ENCODE peak calls at places on chromosomes 11 and 22, in six cellular contexts. P is IMR-90, A is A549, Z is SK-N-SH, J is GM12878, E is K562. K is an unnamed sample.

GRCh38 chr11:118236170-118236569 is 11.4 kb upstream of the JAML start:
- DNase-seq in A (no peak), Z (no peak), E (no peak), J (no peak), P (no peak), K (no peak)

GRCh38 chr11:19430346-19431058 is 189.8 kb upstream of the E2F8 start:
- DNase-seq in Z (no peak), J (no peak), P (no peak), A (no peak), E (no peak), K (no peak)

GRCh38 chr11:119700536-119701346 is 28.3 kb downstream of the NECTIN1 start:
- DNase-seq in E (no peak), J (no peak), A (no peak), P (no peak), Z (no peak), K (peak; percentile 35)

GRCh38 chr11:126482586-126483108 is 127.2 kb downstream of the ST3GAL4 start:
- DNase-seq in A (no peak), Z (no peak), P (peak; percentile 6), J (no peak), E (no peak), K (no peak)

GRCh38 chr22:37745548-37746365 is 48.9 kb downstream of the TRIOBP start:
- DNase-seq in P (peak; percentile 84), J (peak; percentile 37), A (peak; percentile 60), Z (peak; percentile 95), E (peak; percentile 90), K (peak; percentile 80)

GRCh38 chr11:8011981-8012444 is 24.9 kb downstream of the EIF3F start:
- DNase-seq in P (peak; percentile 95), A (no peak), J (no peak), E (no peak), Z (no peak), K (no peak)

GRCh38 chr11:58060939-58061672 is 30.4 kb downstream of the OR6Q1 start:
- DNase-seq in J (no peak), A (no peak), P (peak; percentile 50), E (no peak), Z (no peak), K (peak; percentile 91)

GRCh38 chr11:16166571-16166970 is 189.8 kb downstream of the SOX6 start:
- DNase-seq in A (no peak), Z (no peak), J (no peak), E (no peak), P (peak; percentile 69), K (no peak)

GRCh38 chr22:23649071-23649501 is 17.0 kb upstream of the DRICH1 start:
- DNase-seq in E (no peak), J (no peak), P (no peak), Z (no peak), A (no peak), K (no peak)

GRCh38 chr11:45920531-45921477 is 1.7 kb upstream of the LARGE2 start:
- DNase-seq in A (no peak), Z (peak; percentile 6), P (no peak), E (no peak), J (no peak), K (no peak)

GRCh38 chr11:92627615-92628201 is 341.7 kb upstream of the MTNR1B start:
- DNase-seq in Z (no peak), E (no peak), J (no peak), P (peak; percentile 31), A (no peak), K (no peak)

GRCh38 chr22:37933711-37934376 is 19.6 kb downstream of the C22orf23 start:
- DNase-seq in E (peak; percentile 87), J (peak; percentile 28), A (peak; percentile 84), P (peak; percentile 86), Z (peak; percentile 95), K (peak; percentile 83)

GRCh38 chr11:116793476-116794096 is 1.9 kb upstream of the APOA5 start:
- DNase-seq in E (no peak), A (no peak), J (no peak), P (peak; percentile 16), Z (peak; percentile 27), K (no peak)

GRCh38 chr11:101797335-101797734 is 117.5 kb upstream of the CEP126 start:
- DNase-seq in Z (no peak), E (no peak), A (no peak), P (peak; percentile 70), J (no peak), K (no peak)

GRCh38 chr11:114989536-114989935 is 311.2 kb downstream of the NXPE2 start:
- DNase-seq in Z (no peak), J (no peak), A (no peak), E (no peak), P (no peak), K (no peak)

GRCh38 chr11:122439911-122440782 is 215.4 kb upstream of the UBASH3B start:
- DNase-seq in J (no peak), A (peak; percentile 15), Z (peak; percentile 48), P (peak; percentile 45), E (no peak), K (peak; percentile 83)

GRCh38 chr11:76640540-76640939 is 30.0 kb downstream of the LRRC32 start:
- DNase-seq in Z (no peak), A (no peak), J (no peak), P (no peak), E (no peak), K (no peak)

GRCh38 chr22:40436460-40437431 is 66.4 kb downstream of the SGSM3 start:
- DNase-seq in P (peak; percentile 74), E (peak; percentile 66), A (peak; percentile 29), J (peak; percentile 88), Z (peak; percentile 39), K (peak; percentile 41)

GRCh38 chr11:17389205-17389956 is 922 bp upstream of the KCNJ11 start:
- DNase-seq in P (peak; percentile 11), Z (peak; percentile 98), E (peak; percentile 94), J (no peak), A (peak; percentile 76), K (peak; percentile 66)

GRCh38 chr11:44031549-44031948 is 16.2 kb upstream of the ACCSL start:
- DNase-seq in P (no peak), A (no peak), J (no peak), E (no peak), Z (no peak), K (no peak)

GRCh38 chr11:44029507-44029845 is 18.3 kb upstream of the ACCSL start:
- DNase-seq in P (no peak), J (no peak), E (no peak), A (no peak), Z (no peak), K (no peak)

GRCh38 chr11:44028816-44029506 is 18.8 kb upstream of the ACCSL start:
- DNase-seq in E (no peak), A (no peak), P (no peak), Z (no peak), J (no peak), K (no peak)

GRCh38 chr11:44030996-44031395 is 16.8 kb upstream of the ACCSL start:
- DNase-seq in A (no peak), Z (no peak), E (no peak), J (no peak), P (no peak), K (no peak)

GRCh38 chr11:44030276-44030932 is 17.4 kb upstream of the ACCSL start:
- DNase-seq in J (no peak), E (no peak), Z (no peak), A (no peak), P (peak; percentile 68), K (no peak)
- TF ChIP-seq RAD21 in J (no peak), E (no peak), Z (no peak), A (no peak), P (no peak), K (no peak)

GRCh38 chr11:64649304-64649703 is 58.3 kb downstream of the SLC22A12 start:
- DNase-seq in P (no peak), J (no peak), A (peak; percentile 48), Z (peak; percentile 71), E (peak; percentile 70), K (peak; percentile 30)
- TF ChIP-seq SMC3 in P (peak; percentile 29), J (peak; percentile 34), A (peak; percentile 58), Z (peak; percentile 53), E (peak; percentile 66), K (peak; percentile 47)

GRCh38 chr11:129249351-129249750 is 57.2 kb upstream of the ARHGAP32 start:
- DNase-seq in J (no peak), A (peak; percentile 13), Z (no peak), P (peak; percentile 87), E (no peak), K (no peak)

GRCh38 chr11:129248618-129249017 is 56.5 kb upstream of the ARHGAP32 start:
- DNase-seq in J (no peak), Z (no peak), P (peak; percentile 80), A (peak; percentile 38), E (no peak), K (peak; percentile 77)

GRCh38 chr11:129249923-129250322 is 57.8 kb upstream of the ARHGAP32 start:
- DNase-seq in Z (no peak), E (no peak), A (no peak), J (no peak), P (no peak), K (no peak)

GRCh38 chr11:129251067-129251466 is 58.9 kb upstream of the ARHGAP32 start:
- DNase-seq in J (no peak), E (no peak), Z (no peak), A (no peak), P (peak; percentile 56), K (no peak)

GRCh38 chr11:129247129-129247528 is 55.0 kb upstream of the ARHGAP32 start:
- DNase-seq in P (peak; percentile 46), Z (peak; percentile 25), J (no peak), E (no peak), A (peak; percentile 8), K (no peak)
- TF ChIP-seq RAD21 in P (no peak), Z (no peak), J (no peak), E (no peak), A (no peak), K (no peak)

GRCh38 chr22:19755145-19755710 is 5.3 kb upstream of the TBX1 start:
- DNase-seq in J (no peak), A (no peak), Z (no peak), P (no peak), E (no peak), K (no peak)

GRCh38 chr22:19755722-19756287 is 4.8 kb upstream of the TBX1 start:
- DNase-seq in E (peak; percentile 67), A (no peak), J (no peak), Z (peak; percentile 71), P (no peak), K (no peak)

GRCh38 chr22:19757985-19758895 is 2.3 kb upstream of the TBX1 start:
- DNase-seq in Z (peak; percentile 63), E (no peak), A (no peak), J (no peak), P (no peak), K (no peak)

GRCh38 chr22:19757140-19757984 is 3.2 kb upstream of the TBX1 start:
- DNase-seq in E (peak; percentile 72), Z (no peak), J (no peak), P (no peak), A (no peak), K (no peak)

DNA sequence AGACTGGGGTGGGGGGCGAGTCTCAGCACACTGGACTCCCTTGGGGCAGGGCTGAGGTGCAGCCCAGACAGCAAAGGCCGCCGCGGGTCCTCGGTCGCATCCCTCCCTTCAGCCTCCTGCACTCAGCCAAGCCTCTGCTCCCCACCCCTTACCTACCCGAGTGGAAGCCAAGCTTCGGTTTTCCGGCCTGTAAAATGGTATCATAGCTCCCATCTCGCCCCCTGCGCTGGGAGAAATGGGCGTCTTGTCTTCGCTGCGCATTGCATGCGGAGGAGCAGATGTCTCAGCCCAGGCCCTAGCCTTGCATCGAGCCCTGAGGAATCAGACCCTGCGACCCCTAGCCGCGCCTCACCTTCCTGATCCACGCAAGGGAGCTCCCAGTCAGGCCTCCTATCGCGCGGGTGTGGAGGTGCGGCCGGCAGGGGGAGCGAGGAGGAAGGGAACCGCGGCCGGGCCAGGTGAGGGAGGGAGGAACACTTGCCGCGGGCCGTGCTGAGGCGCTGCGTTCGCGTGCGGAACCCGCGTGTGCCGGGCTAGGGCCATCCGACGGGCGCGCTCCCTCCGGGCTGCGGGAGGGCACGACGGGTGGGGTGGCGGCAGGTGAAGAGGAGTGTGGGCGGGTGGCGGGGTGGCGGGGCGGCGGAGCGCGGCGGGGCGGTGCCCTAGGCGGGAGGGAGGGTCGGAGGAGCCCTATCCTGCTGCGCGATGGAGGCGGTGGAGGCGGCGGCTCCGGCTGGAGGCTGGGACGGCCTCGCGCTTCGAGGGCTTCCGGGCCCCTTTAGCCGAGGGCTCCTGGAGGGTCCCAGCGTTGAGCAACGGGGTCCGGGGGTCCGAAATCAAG is 4.1 kb upstream of the TBX1 start:
- DNase-seq in E (peak; percentile 99), P (no peak), A (peak; percentile 72), Z (peak; percentile 78), J (no peak), K (peak; percentile 35)
- TF ChIP-seq SMC3 in E (peak; percentile 99), P (peak; percentile 2), A (peak; percentile 67), Z (peak; percentile 43), J (peak; percentile 51), K (no peak)

K was measured in HepG2.